ENCODE peak calls at places on chromosomes 12 and 14, in seven cellular contexts. K is body of pancreas, U is cardiac muscle cell, I is fibroblast of mammary gland, B is Peyer's patch, O is A549, E is cardiac fibroblast. S is an unnamed sample.

GRCh38 chr12:111458773-111459172 is 53.0 kb downstream of the SH2B3 start:
- DNase-seq in U (no peak), E (no peak), B (no peak), O (no peak), I (no peak), K (peak; percentile 66), S (no peak)

GRCh38 chr12:20798561-20798960 is 11.9 kb upstream of the SLCO1B3 start:
- DNase-seq in O (peak; percentile 37), I (peak; percentile 12), U (peak; percentile 28), E (peak; percentile 53), B (no peak), K (no peak), S (no peak)

GRCh38 chr12:122865268-122866231 is 30.3 kb downstream of the HIP1R start:
- DNase-seq in B (no peak), K (peak; percentile 87), O (peak; percentile 64), U (peak; percentile 39), E (no peak), I (no peak), S (no peak)

GRCh38 chr12:50074936-50075807 is 10.0 kb upstream of the SMARCD1 start:
- DNase-seq in O (peak; percentile 86), E (peak; percentile 86), B (peak; percentile 78), I (peak; percentile 80), U (peak; percentile 91), K (peak; percentile 91), S (peak; percentile 67)

GRCh38 chr12:48782457-48783395 is 6.2 kb downstream of the ADCY6 start:
- DNase-seq in O (no peak), U (no peak), B (no peak), E (no peak), I (no peak), K (no peak), S (no peak)

GRCh38 chr14:20697273-20698017 is 8.9 kb downstream of the ANG start:
- DNase-seq in E (peak; percentile 88), B (peak; percentile 82), O (peak; percentile 79), U (peak; percentile 68), K (peak; percentile 79), I (peak; percentile 84), S (peak; percentile 30)

GRCh38 chr14:92692822-92693226 is 55.6 kb downstream of the LGMN start:
- DNase-seq in B (no peak), U (no peak), O (peak; percentile 27), E (no peak), I (peak; percentile 55), K (peak; percentile 98), S (no peak)

GRCh38 chr12:64105026-64105425 is 117.1 kb downstream of the KICS2 start:
- DNase-seq in I (no peak), U (no peak), O (no peak), E (no peak), K (no peak), B (no peak), S (no peak)

GRCh38 chr12:30822385-30823139 is 67.8 kb upstream of the CAPRIN2 start:
- DNase-seq in U (peak; percentile 71), K (peak; percentile 81), O (peak; percentile 52), I (peak; percentile 48), B (peak; percentile 40), E (peak; percentile 63), S (no peak)

GRCh38 chr14:35361141-35361480 is 43.4 kb downstream of the NFKBIA start:
- DNase-seq in K (no peak), B (no peak), E (no peak), O (no peak), U (no peak), I (no peak), S (no peak)

GRCh38 chr12:75628511-75628910 is 117.1 kb upstream of the KRR1 start:
- DNase-seq in B (no peak), I (no peak), E (no peak), O (no peak), K (no peak), U (no peak), S (no peak)

GRCh38 chr12:75628916-75629315 is 117.5 kb upstream of the KRR1 start:
- DNase-seq in I (no peak), U (no peak), O (no peak), B (no peak), E (no peak), K (peak; percentile 18), S (no peak)

GRCh38 chr12:75622492-75622891 is 111.1 kb upstream of the KRR1 start:
- DNase-seq in B (no peak), I (no peak), O (no peak), K (no peak), U (no peak), E (no peak), S (no peak)

DNA sequence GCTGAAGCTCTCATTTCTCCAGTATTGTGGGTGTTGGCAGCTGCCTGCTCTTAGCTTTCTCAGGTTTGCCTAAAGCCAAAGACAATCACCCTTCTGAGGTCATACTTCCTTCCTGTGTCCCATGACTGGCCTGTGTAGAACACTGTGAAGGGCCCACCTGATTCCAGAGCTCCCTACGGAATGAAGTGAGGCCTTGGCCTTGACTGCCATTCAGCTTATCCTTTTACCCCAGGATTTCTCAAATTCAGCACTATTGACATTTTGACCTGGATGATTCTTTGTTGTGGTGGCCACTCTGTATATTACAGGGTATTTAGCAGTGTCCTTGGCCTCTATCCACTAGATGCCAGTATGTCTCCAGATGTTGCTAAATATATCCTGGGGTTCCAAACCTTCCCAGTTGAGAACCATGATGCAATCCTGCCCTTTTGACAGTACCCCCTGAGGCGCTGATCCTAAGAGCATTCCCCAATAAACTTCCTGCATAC is 112.3 kb upstream of the KRR1 start:
- DNase-seq in O (peak; percentile 81), U (peak; percentile 45), E (peak; percentile 90), K (no peak), I (peak; percentile 70), B (no peak), S (peak; percentile 21)
- TF ChIP-seq CTCF in O (peak; percentile 50), U (peak; percentile 35), E (peak; percentile 20), K (no peak), I (peak; percentile 35), B (no peak), S (no peak)

GRCh38 chr14:41586237-41586636 is 20.4 kb upstream of the LRFN5 start:
- DNase-seq in I (peak; percentile 12), K (no peak), B (no peak), U (no peak), O (no peak), E (peak; percentile 3), S (no peak)
- TF ChIP-seq CTCF in I (no peak), K (no peak), B (no peak), U (peak; percentile 8), O (no peak), E (no peak), S (no peak)

GRCh38 chr14:63088865-63089264 is 43.6 kb upstream of the KCNH5 start:
- DNase-seq in B (no peak), O (no peak), E (no peak), I (no peak), U (no peak), K (no peak), S (no peak)

DNA sequence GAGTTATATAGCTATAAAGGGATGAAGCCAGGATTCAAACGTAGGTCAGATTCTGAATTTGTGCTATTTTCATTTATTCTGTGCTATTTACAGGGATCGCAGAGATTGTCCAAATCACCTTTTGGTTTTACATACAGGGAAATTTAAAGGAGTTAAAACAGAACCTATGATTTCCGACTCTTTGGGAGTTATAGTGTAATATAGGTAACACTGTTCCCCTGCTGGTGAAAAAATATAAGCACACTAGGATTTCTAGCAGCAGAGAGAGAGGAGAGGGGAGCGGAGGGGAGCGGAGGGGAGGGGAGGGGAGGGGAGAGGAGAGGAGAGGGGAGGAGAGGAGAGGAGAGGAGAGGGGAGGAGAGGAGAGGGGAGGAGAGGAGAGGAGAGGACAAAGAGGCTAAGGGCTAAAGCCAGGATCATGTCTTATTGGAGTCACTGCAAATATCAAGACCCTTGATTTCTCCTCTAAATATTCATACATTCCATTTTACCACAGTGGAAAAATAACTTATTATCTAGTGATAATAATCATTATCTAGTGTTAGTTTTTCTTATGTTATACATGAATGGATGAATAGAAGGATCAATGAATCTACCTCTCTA is 46.2 kb upstream of the KCNH5 start:
- DNase-seq in I (no peak), K (no peak), E (no peak), B (no peak), O (no peak), U (no peak), S (no peak)
- TF ChIP-seq CTCF in I (no peak), K (no peak), E (no peak), B (no peak), O (no peak), U (no peak), S (no peak)

GRCh38 chr14:104342435-104343293 is 204.3 kb downstream of the KIF26A start:
- DNase-seq in B (no peak), I (no peak), U (peak; percentile 75), E (no peak), K (no peak), O (no peak), S (no peak)

GRCh38 chr14:104343690-104344640 is 205.6 kb downstream of the KIF26A start:
- DNase-seq in U (peak; percentile 31), O (no peak), K (no peak), B (no peak), E (no peak), I (no peak), S (no peak)

GRCh38 chr14:104339829-104340228 is 201.4 kb downstream of the KIF26A start:
- DNase-seq in K (no peak), E (no peak), U (no peak), B (no peak), I (no peak), O (no peak), S (no peak)

GRCh38 chr14:104343294-104343625 is 204.9 kb downstream of the KIF26A start:
- DNase-seq in K (no peak), I (no peak), B (no peak), E (no peak), U (no peak), O (no peak), S (no peak)

GRCh38 chr14:104341532-104342434 is 203.4 kb downstream of the KIF26A start:
- DNase-seq in I (peak; percentile 9), K (peak; percentile 81), U (peak; percentile 74), B (no peak), O (peak; percentile 87), E (peak; percentile 2), S (no peak)
- TF ChIP-seq CTCF in I (no peak), K (peak; percentile 45), U (peak; percentile 13), B (no peak), O (peak; percentile 48), E (no peak), S (peak; percentile 27)

GRCh38 chr12:51678086-51678724 is 87.2 kb downstream of the SCN8A start:
- DNase-seq in O (peak; percentile 74), I (peak; percentile 63), U (peak; percentile 76), K (peak; percentile 70), B (no peak), E (peak; percentile 67), S (no peak)
- TF ChIP-seq CTCF in O (peak; percentile 79), I (peak; percentile 91), U (peak; percentile 85), K (peak; percentile 41), B (no peak), E (peak; percentile 94), S (peak; percentile 86)